ENCODE peak calls at places on chromosomes 4 and X, in seven cellular contexts. V, E, S, Q, M, N and F are unnamed samples.

GRCh38 chr4:83114576-83114975 is at the start of gene PLAC8:
- DNase-seq in N (no peak), V (no peak), S (no peak), E (no peak), Q (no peak), M (no peak), F (no peak)

GRCh38 chr4:7419961-7420660 is 14.6 kb downstream of the PSAPL1 start:
- DNase-seq in Q (no peak), N (peak), E (no peak), M (no peak), S (no peak), V (peak), F (peak)

GRCh38 chr4:26067035-26067434 is 153.0 kb downstream of the SMIM20 start:
- DNase-seq in N (no peak), M (no peak), S (no peak), V (no peak), Q (no peak), E (no peak), F (no peak)

GRCh38 chrX:36414056-36414455 is 494.5 kb downstream of the CFAP47 start:
- DNase-seq in V (no peak), S (no peak), N (no peak), E (no peak), Q (no peak), M (no peak), F (no peak)

GRCh38 chr4:80049402-80049801 is 23.6 kb downstream of the ANTXR2 start:
- DNase-seq in S (no peak), M (no peak), N (no peak), E (no peak), Q (no peak), V (no peak), F (no peak)

GRCh38 chr4:130187587-130187986 is 1091.6 kb downstream of the C4orf33 start:
- DNase-seq in E (no peak), Q (no peak), S (no peak), V (no peak), N (no peak), M (no peak), F (no peak)

GRCh38 chr4:915595-915994 is 16.5 kb downstream of the GAK start:
- DNase-seq in E (no peak), Q (no peak), V (no peak), N (no peak), M (no peak), S (no peak), F (no peak)

GRCh38 chrX:43559643-43560042 is 96.5 kb upstream of the MAOA start:
- DNase-seq in M (no peak), S (no peak), Q (peak), E (peak), V (peak), N (peak), F (peak)

GRCh38 chr4:71195932-71196331 is 142.9 kb upstream of the SLC4A4 start:
- DNase-seq in M (no peak), Q (no peak), N (peak), S (no peak), V (no peak), E (no peak), F (peak)

GRCh38 chrX:283115-283845 is 2.1 kb downstream of the PLCXD1 start:
- DNase-seq in M (no peak), S (peak), V (peak), Q (peak), E (peak), N (peak), F (peak)

GRCh38 chr4:20248155-20248558 is 3.5 kb upstream of the SLIT2 start:
- DNase-seq in M (no peak), N (peak), V (no peak), E (peak), S (peak), Q (no peak), F (no peak)

GRCh38 chrX:72272868-72273267 is 4.2 kb downstream of the RPS4X start:
- DNase-seq in E (no peak), S (no peak), N (no peak), Q (no peak), M (no peak), V (no peak), F (no peak)